ENCODE peak calls at places on chromosomes 12 and 14, in seven cellular contexts. E is upper lobe of right lung, Y is prostate gland, F is neural crest cell, M is IMR-90, A is omental fat pad, S is HEK293T. O is an unnamed sample.

GRCh38 chr14:32611752-32612151 is 282.7 kb downstream of the AKAP6 start:
- DNase-seq in M (peak), Y (no peak), S (no peak), A (no peak), E (no peak), F (no peak), O (no peak)

GRCh38 chr14:36942522-36943245 is 229.7 kb downstream of the SLC25A21 start:
- DNase-seq in S (no peak), Y (no peak), F (no peak), E (no peak), M (peak), A (no peak), O (no peak)

GRCh38 chr14:93212432-93212831 is 5.4 kb downstream of the UBR7 start:
- DNase-seq in F (no peak), E (no peak), A (no peak), Y (no peak), S (no peak), M (no peak), O (no peak)

GRCh38 chr12:103272949-103273348 is 222.8 kb downstream of the C12orf42 start:
- DNase-seq in A (no peak), M (no peak), S (no peak), F (no peak), E (no peak), Y (no peak), O (no peak)

GRCh38 chr12:52182898-52183543 is 8.8 kb downstream of the KRT80 start:
- DNase-seq in F (no peak), Y (no peak), E (no peak), A (no peak), M (peak), S (no peak), O (no peak)

GRCh38 chr14:94907626-94908261 is 137.8 kb upstream of the GSC start:
- DNase-seq in S (no peak), M (no peak), E (no peak), Y (no peak), A (no peak), F (no peak), O (no peak)

GRCh38 chr12:111937429-111937828 is 75.5 kb downstream of the TMEM116 start:
- DNase-seq in M (peak), E (no peak), Y (no peak), S (no peak), A (no peak), F (no peak), O (no peak)

GRCh38 chr14:31286456-31287293 is 79.1 kb upstream of the HECTD1 start:
- DNase-seq in S (no peak), F (no peak), M (no peak), A (no peak), Y (no peak), E (no peak), O (no peak)

GRCh38 chr14:65949711-65950516 is 536.3 kb upstream of the CCDC196 start:
- DNase-seq in Y (peak), A (no peak), M (peak), S (peak), E (peak), F (no peak), O (no peak)

GRCh38 chr12:109557809-109558208 is 15.5 kb downstream of the MMAB start:
- DNase-seq in E (no peak), A (no peak), S (no peak), Y (no peak), F (no peak), M (peak), O (no peak)

GRCh38 chr12:9742665-9743064 is 9.8 kb upstream of the CLECL1 start:
- DNase-seq in M (no peak), S (no peak), Y (no peak), A (no peak), E (no peak), F (no peak), O (no peak)

GRCh38 chr12:117228239-117228638 is 38.0 kb upstream of the FBXO21 start:
- DNase-seq in M (no peak), F (no peak), Y (no peak), A (no peak), E (no peak), S (no peak), O (no peak)

GRCh38 chr12:47747596-47748506 is 10.8 kb downstream of the RAPGEF3 start:
- DNase-seq in S (no peak), E (no peak), Y (no peak), F (no peak), M (no peak), A (no peak), O (no peak)

GRCh38 chr14:36091096-36091495 is 85.4 kb downstream of the PTCSC3 start:
- DNase-seq in A (no peak), M (peak), F (no peak), E (no peak), S (peak), Y (no peak), O (no peak)

GRCh38 chr12:132424811-132425210 is 65.1 kb upstream of the FBRSL1 start:
- DNase-seq in Y (no peak), S (no peak), A (no peak), F (no peak), M (no peak), E (no peak), O (no peak)

O was measured in endothelial cell of umbilical vein.